ENCODE peak calls at places on chromosomes 7 and 10, in four cellular contexts. N is psoas muscle, Y is heart right ventricle, U is pancreas. Z is an unnamed sample.

GRCh38 chr10:98296514-98296913 is 28.5 kb upstream of the LOXL4 start:
- DNase-seq in N (no peak), Y (no peak), U (no peak), Z (no peak)

GRCh38 chr10:29598861-29599311 is 35.9 kb downstream of the SVIL start:
- DNase-seq in N (no peak), Y (no peak), U (no peak), Z (peak; percentile 4)

GRCh38 chr10:14416308-14416700 is 85.6 kb upstream of the FRMD4A start:
- DNase-seq in N (no peak), Y (no peak), U (no peak), Z (no peak)

GRCh38 chr10:84312816-84313215 is 15.6 kb upstream of the CCSER2 start:
- DNase-seq in N (no peak), Y (no peak), U (no peak), Z (no peak)

GRCh38 chr10:34786464-34786863 is 28.6 kb downstream of the PARD3 start:
- DNase-seq in N (no peak), Y (no peak), U (no peak), Z (no peak)

GRCh38 chr7:102122026-102122425 is 164.6 kb upstream of the SH2B2 start:
- DNase-seq in N (no peak), Y (no peak), U (no peak), Z (no peak)

GRCh38 chr10:14397069-14397468 is 66.3 kb upstream of the FRMD4A start:
- DNase-seq in N (peak; percentile 75), Y (peak; percentile 79), U (no peak), Z (peak; percentile 65)

GRCh38 chr7:129258649-129259389 is 34.0 kb downstream of the AHCYL2 start:
- DNase-seq in N (no peak), Y (no peak), U (no peak), Z (no peak)

GRCh38 chr10:620417-620816 is 69.1 kb downstream of the DIP2C start:
- DNase-seq in N (no peak), Y (no peak), U (no peak), Z (no peak)

GRCh38 chr7:158648168-158648567 is 56.4 kb downstream of the NCAPG2 start:
- DNase-seq in N (no peak), Y (no peak), U (no peak), Z (no peak)

GRCh38 chr10:1050555-1050954 is 1.6 kb upstream of the IDI1 start:
- DNase-seq in N (no peak), Y (no peak), U (no peak), Z (no peak)

GRCh38 chr7:157877298-157877840 is 540.6 kb downstream of the DNAJB6 start:
- DNase-seq in N (no peak), Y (no peak), U (no peak), Z (no peak)

GRCh38 chr10:116722736-116723427 is 19.5 kb downstream of the HSPA12A start:
- DNase-seq in N (no peak), Y (no peak), U (no peak), Z (no peak)

GRCh38 chr10:130935051-130935450 is 376.5 kb downstream of the TCERG1L start:
- DNase-seq in N (peak; percentile 22), Y (no peak), U (peak; percentile 65), Z (no peak)

GRCh38 chr10:95247881-95248583 is 42.8 kb downstream of the PDLIM1 start:
- DNase-seq in N (no peak), Y (no peak), U (no peak), Z (no peak)

GRCh38 chr7:128931965-128932861 is 5.5 kb upstream of the IRF5 start:
- DNase-seq in N (no peak), Y (no peak), U (no peak), Z (no peak)

GRCh38 chr10:126384269-126384873 is 3.9 kb downstream of the ADAM12 start:
- DNase-seq in N (no peak), Y (no peak), U (no peak), Z (no peak)

GRCh38 chr7:103988468-103989199 is 824 bp downstream of the RELN start:
- DNase-seq in N (no peak), Y (no peak), U (no peak), Z (no peak)

GRCh38 chr7:102044984-102045673 is 227.7 kb downstream of the CUX1 start:
- DNase-seq in N (peak; percentile 52), Y (peak; percentile 63), U (peak; percentile 18), Z (peak; percentile 48)

GRCh38 chr10:95382174-95382573 is 91.4 kb upstream of the PDLIM1 start:
- DNase-seq in N (no peak), Y (no peak), U (no peak), Z (no peak)

GRCh38 chr7:139181404-139181803 is 49.6 kb upstream of the UBN2 start:
- DNase-seq in N (no peak), Y (no peak), U (no peak), Z (no peak)

GRCh38 chr7:151992375-151992774 is 33.1 kb upstream of the GALNT11 start:
- DNase-seq in N (peak; percentile 48), Y (peak; percentile 60), U (peak; percentile 39), Z (peak; percentile 4)

GRCh38 chr7:44060948-44061644 is 4.3 kb downstream of the PGAM2 start:
- DNase-seq in N (peak; percentile 7), Y (peak; percentile 20), U (no peak), Z (no peak)

GRCh38 chr7:128745706-128746105 is 6.5 kb downstream of the CALU start:
- DNase-seq in N (no peak), Y (no peak), U (no peak), Z (no peak)

GRCh38 chr10:117168135-117168674 is 29.1 kb upstream of the KCNK18 start:
- DNase-seq in N (peak; percentile 62), Y (peak; percentile 66), U (peak; percentile 70), Z (no peak)

GRCh38 chr7:2006231-2006771 is 226.4 kb downstream of the MAD1L1 start:
- DNase-seq in N (peak; percentile 6), Y (no peak), U (no peak), Z (no peak)

GRCh38 chr7:159042084-159042483 is 102.6 kb downstream of the VIPR2 start:
- DNase-seq in N (no peak), Y (no peak), U (no peak), Z (no peak)

GRCh38 chr10:102090772-102091171 is 25.6 kb downstream of the HPS6 start:
- DNase-seq in N (no peak), Y (no peak), U (no peak), Z (no peak)

GRCh38 chr7:91310829-91311460 is 46.7 kb downstream of the FZD1 start:
- DNase-seq in N (peak; percentile 25), Y (no peak), U (no peak), Z (no peak)

GRCh38 chr10:34345383-34345782 is 469.7 kb downstream of the PARD3 start:
- DNase-seq in N (no peak), Y (no peak), U (no peak), Z (no peak)

GRCh38 chr10:5283305-5284158 is 81.2 kb upstream of the UCN3 start:
- DNase-seq in N (peak; percentile 63), Y (peak; percentile 55), U (peak; percentile 77), Z (peak; percentile 17)

GRCh38 chr10:86357676-86358075 is 8.9 kb downstream of the GRID1 start:
- DNase-seq in N (no peak), Y (no peak), U (no peak), Z (no peak)

GRCh38 chr7:98949336-98950044 is 71.2 kb downstream of the TRRAP start:
- DNase-seq in N (peak; percentile 29), Y (peak; percentile 75), U (no peak), Z (no peak)

GRCh38 chr7:84070770-84071169 is 123.8 kb downstream of the SEMA3A start:
- DNase-seq in N (no peak), Y (no peak), U (no peak), Z (no peak)

DNA sequence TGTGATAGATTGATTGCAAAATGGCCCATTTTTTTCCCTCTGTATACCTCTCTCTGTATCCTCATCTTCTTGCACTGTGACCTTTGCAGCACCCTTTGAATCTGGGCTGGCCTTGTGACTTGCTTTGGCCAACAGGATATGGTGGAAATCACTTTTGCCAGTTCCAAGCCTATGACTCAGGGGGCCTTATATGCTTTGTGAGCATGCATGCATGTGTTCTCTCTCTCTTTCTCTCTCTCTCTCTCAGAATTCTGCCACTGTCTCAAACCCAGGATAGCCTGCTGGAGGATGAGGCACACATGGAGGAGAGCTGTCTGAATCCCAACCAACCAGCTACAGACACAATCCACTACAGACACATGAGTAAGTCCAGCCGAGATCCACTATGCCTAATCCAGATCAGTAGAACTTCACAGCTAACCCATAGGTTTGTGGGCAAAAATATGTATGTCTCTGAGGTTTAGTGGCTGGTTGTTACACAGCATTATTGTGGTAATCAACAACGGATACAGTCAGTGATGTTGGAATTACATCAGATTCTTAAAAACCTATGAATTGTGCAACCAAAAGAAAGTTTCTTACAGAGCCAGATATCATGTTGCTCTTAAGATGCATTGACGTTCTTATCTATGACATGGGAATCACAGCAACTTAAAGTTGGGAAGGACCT is 41.8 kb upstream of the ABCB4 start:
- DNase-seq in N (no peak), Y (no peak), U (no peak), Z (no peak)
- H3K27ac ChIP-seq in N (no peak overlapping the region), Y (no peak overlapping the region), U (no peak overlapping the region), Z (no peak overlapping the region)

GRCh38 chr7:149409889-149410288 is 51.0 kb downstream of the ZNF777 start:
- DNase-seq in N (no peak), Y (no peak), U (no peak), Z (no peak)
- H3K27ac ChIP-seq in N (no peak overlapping the region), Y (no peak overlapping the region), U (no peak overlapping the region), Z (no peak overlapping the region)

GRCh38 chr7:22613466-22613865 is 113.5 kb upstream of the STEAP1B start:
- DNase-seq in N (no peak), Y (no peak), U (no peak), Z (no peak)
- H3K27ac ChIP-seq in N (no peak overlapping the region), Y (no peak overlapping the region), U (no peak overlapping the region), Z (no peak overlapping the region)

DNA sequence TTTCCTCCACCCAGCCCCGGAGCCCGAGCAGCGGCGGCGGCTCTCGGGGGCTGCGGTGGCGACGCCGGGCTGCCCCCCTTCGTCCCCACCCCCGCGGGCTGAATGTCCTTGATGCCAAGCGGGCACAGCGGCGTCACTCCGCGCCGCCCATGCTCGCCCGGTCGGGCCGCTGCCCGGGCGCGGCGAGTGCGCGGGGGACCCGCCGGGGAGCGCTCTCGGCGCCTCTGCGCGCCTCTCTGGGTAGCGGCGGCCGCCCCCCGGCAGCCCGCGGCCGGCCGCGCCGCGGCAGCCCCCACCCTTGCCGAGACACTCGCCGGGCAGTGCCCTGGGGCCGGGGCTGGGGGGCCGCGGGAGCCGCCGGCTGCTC is 436 bp upstream of the PLXNA4 start:
- DNase-seq in N (no peak), Y (peak; percentile 39), U (no peak), Z (no peak)
- H3K27ac ChIP-seq in N (no peak overlapping the region), Y (peak overlapping the region; percentile 35), U (no peak overlapping the region), Z (no peak overlapping the region)

DNA sequence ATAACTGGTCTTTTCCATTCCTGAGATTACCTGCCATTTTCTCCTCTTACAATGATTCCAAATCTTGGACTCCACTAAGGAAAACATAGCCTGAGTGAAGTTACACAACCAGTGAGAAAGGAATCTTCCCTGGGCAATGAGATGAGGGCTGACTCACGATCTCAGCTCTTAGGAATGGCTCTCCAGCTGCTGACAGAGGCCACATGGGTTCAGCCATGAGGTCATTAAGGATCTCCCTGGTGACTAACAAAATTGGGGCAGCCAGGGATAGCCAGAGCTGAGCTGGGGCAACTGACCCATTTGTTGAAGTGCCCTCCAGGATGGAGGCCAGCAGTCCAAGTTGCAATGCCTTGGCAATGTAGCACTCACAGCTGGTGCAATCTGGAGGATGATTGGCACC is 78.7 kb upstream of the MKLN1 start:
- DNase-seq in N (peak; percentile 81), Y (peak; percentile 27), U (no peak), Z (peak; percentile 14)
- H3K27ac ChIP-seq in N (peak overlapping the region; percentile 71), Y (no peak overlapping the region), U (no peak overlapping the region), Z (no peak overlapping the region)

DNA sequence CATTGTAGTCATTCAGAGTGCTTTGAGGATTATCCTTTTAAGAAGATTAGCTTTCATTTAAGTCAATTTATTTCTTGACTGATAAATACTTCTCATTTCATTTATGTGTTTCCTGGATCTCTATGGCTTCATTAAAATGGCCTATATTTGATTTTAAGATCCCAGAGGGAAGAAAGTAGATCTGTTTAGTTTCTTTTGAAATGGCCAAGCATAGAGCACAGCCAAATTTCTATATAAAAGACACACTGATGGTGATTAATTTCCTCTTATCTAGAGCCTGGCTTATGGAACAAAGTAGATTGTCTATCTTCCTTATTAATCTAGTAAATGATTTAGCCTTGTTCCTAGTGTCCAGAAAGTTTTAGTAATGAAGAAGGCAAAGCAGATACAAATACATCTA is 129.7 kb upstream of the CALCR start:
- DNase-seq in N (no peak), Y (no peak), U (no peak), Z (no peak)
- H3K27ac ChIP-seq in N (no peak overlapping the region), Y (no peak overlapping the region), U (no peak overlapping the region), Z (no peak overlapping the region)